ENCODE peak calls at places on chromosomes 16 and 17, in five cellular contexts. P, S, E, V and Z are unnamed samples.

GRCh38 chr17:54901230-54901847 is 687 bp downstream of the TOM1L1 start:
- DNase-seq in P (no peak), S (no peak), E (peak), V (peak), Z (no peak)

GRCh38 chr16:8694795-8695194 is 20.4 kb downstream of the ABAT start:
- DNase-seq in P (no peak), S (no peak), E (no peak), V (no peak), Z (no peak)

GRCh38 chr17:66564992-66565465 is 262.6 kb downstream of the PRKCA start:
- DNase-seq in P (no peak), S (no peak), E (peak), V (no peak), Z (peak)

GRCh38 chr16:28326881-28327610 is 34.7 kb downstream of the SBK1 start:
- DNase-seq in P (peak), S (no peak), E (peak), V (peak), Z (peak)

GRCh38 chr17:45666641-45667040 is 117.5 kb upstream of the CRHR1 start:
- DNase-seq in P (no peak), S (no peak), E (no peak), V (no peak), Z (no peak)

GRCh38 chr17:9072626-9073339 is 51.5 kb downstream of the NTN1 start:
- DNase-seq in P (no peak), S (no peak), E (peak), V (peak), Z (no peak)

GRCh38 chr17:50177983-50178834 is 12.4 kb downstream of the SGCA start:
- DNase-seq in P (peak), S (peak), E (peak), V (peak), Z (peak)

GRCh38 chr16:87506423-87507350 is 13.9 kb upstream of the ZCCHC14 start:
- DNase-seq in P (no peak), S (no peak), E (no peak), V (no peak), Z (no peak)

GRCh38 chr16:57749872-57750452 is 14.4 kb downstream of the KATNB1 start:
- DNase-seq in P (no peak), S (no peak), E (no peak), V (no peak), Z (no peak)

GRCh38 chr16:1953734-1954133 is 755 bp downstream of the RPL3L start:
- DNase-seq in P (no peak), S (no peak), E (no peak), V (no peak), Z (no peak)

GRCh38 chr17:74919440-74920305 is 3.4 kb downstream of the USH1G start:
- DNase-seq in P (peak), S (no peak), E (no peak), V (no peak), Z (no peak)

GRCh38 chr17:4008082-4008435 is 43.8 kb upstream of the ATP2A3 start:
- DNase-seq in P (no peak), S (no peak), E (no peak), V (no peak), Z (no peak)

GRCh38 chr17:18191967-18192366 is 8.3 kb downstream of the ALKBH5 start:
- DNase-seq in P (no peak), S (no peak), E (no peak), V (no peak), Z (no peak)

GRCh38 chr16:48123104-48123788 is 32.5 kb downstream of the ABCC12 start:
- DNase-seq in P (no peak), S (no peak), E (peak), V (no peak), Z (peak)

GRCh38 chr17:58666858-58667267 is 25.0 kb downstream of the TEX14 start:
- DNase-seq in P (no peak), S (peak), E (peak), V (peak), Z (no peak)